ENCODE peak calls at places on chromosomes 5 and 9, in nine cellular contexts. One of them, this sample, is unnamed.

GRCh38 chr9:33076031-33076359 is 479 bp downstream of the SMU1 start:
- DNase-seq in upper lobe of left lung: no peak
- DNase-seq in gastrocnemius medialis: no peak
- DNase-seq in WTC11: no peak
- DNase-seq in mesothelial cell of epicardium: no peak
- DNase-seq in endodermal cell: no peak
- DNase-seq in cardiac muscle cell: peak; percentile 33
- DNase-seq in WERI-Rb-1: no peak
- DNase-seq in CD4-positive, alpha-beta T cell: no peak
- DNase-seq in this sample: no peak

GRCh38 chr5:44935262-44935661 is 126.5 kb downstream of the MRPS30 start:
- DNase-seq in upper lobe of left lung: no peak
- DNase-seq in gastrocnemius medialis: no peak
- DNase-seq in WTC11: peak; percentile 60
- DNase-seq in mesothelial cell of epicardium: no peak
- DNase-seq in endodermal cell: peak; percentile 81
- DNase-seq in cardiac muscle cell: no peak
- DNase-seq in WERI-Rb-1: peak; percentile 44
- DNase-seq in CD4-positive, alpha-beta T cell: no peak
- DNase-seq in this sample: no peak

GRCh38 chr9:101350285-101350684 is 34.5 kb downstream of the BAAT start:
- DNase-seq in upper lobe of left lung: no peak
- DNase-seq in gastrocnemius medialis: no peak
- DNase-seq in WTC11: no peak
- DNase-seq in mesothelial cell of epicardium: no peak
- DNase-seq in endodermal cell: no peak
- DNase-seq in cardiac muscle cell: no peak
- DNase-seq in WERI-Rb-1: no peak
- DNase-seq in CD4-positive, alpha-beta T cell: no peak
- DNase-seq in this sample: no peak

GRCh38 chr5:143714629-143715028 is 97.3 kb upstream of the HMHB1 start:
- DNase-seq in upper lobe of left lung: peak; percentile 79
- DNase-seq in gastrocnemius medialis: no peak
- DNase-seq in WTC11: no peak
- DNase-seq in mesothelial cell of epicardium: no peak
- DNase-seq in endodermal cell: no peak
- DNase-seq in cardiac muscle cell: no peak
- DNase-seq in WERI-Rb-1: no peak
- DNase-seq in CD4-positive, alpha-beta T cell: no peak
- DNase-seq in this sample: no peak

GRCh38 chr5:169152453-169152852 is 148.5 kb downstream of the SLIT3 start:
- DNase-seq in upper lobe of left lung: no peak
- DNase-seq in gastrocnemius medialis: no peak
- DNase-seq in WTC11: no peak
- DNase-seq in mesothelial cell of epicardium: no peak
- DNase-seq in endodermal cell: no peak
- DNase-seq in cardiac muscle cell: no peak
- DNase-seq in WERI-Rb-1: no peak
- DNase-seq in CD4-positive, alpha-beta T cell: no peak
- DNase-seq in this sample: no peak

GRCh38 chr9:134552349-134552990 is 89.1 kb upstream of the COL5A1 start:
- DNase-seq in upper lobe of left lung: no peak
- DNase-seq in gastrocnemius medialis: no peak
- DNase-seq in WTC11: no peak
- DNase-seq in mesothelial cell of epicardium: no peak
- DNase-seq in endodermal cell: no peak
- DNase-seq in cardiac muscle cell: no peak
- DNase-seq in WERI-Rb-1: no peak
- DNase-seq in CD4-positive, alpha-beta T cell: no peak
- DNase-seq in this sample: no peak

GRCh38 chr5:181042722-181043121 is 2.7 kb downstream of the BTNL9 start:
- DNase-seq in upper lobe of left lung: no peak
- DNase-seq in gastrocnemius medialis: no peak
- DNase-seq in WTC11: no peak
- DNase-seq in mesothelial cell of epicardium: no peak
- DNase-seq in endodermal cell: no peak
- DNase-seq in cardiac muscle cell: no peak
- DNase-seq in WERI-Rb-1: no peak
- DNase-seq in CD4-positive, alpha-beta T cell: no peak
- DNase-seq in this sample: no peak

GRCh38 chr9:99855467-99856176 is 33.9 kb downstream of the NR4A3 start:
- DNase-seq in upper lobe of left lung: no peak
- DNase-seq in gastrocnemius medialis: no peak
- DNase-seq in WTC11: no peak
- DNase-seq in mesothelial cell of epicardium: no peak
- DNase-seq in endodermal cell: peak; percentile 53
- DNase-seq in cardiac muscle cell: no peak
- DNase-seq in WERI-Rb-1: no peak
- DNase-seq in CD4-positive, alpha-beta T cell: no peak
- DNase-seq in this sample: no peak

GRCh38 chr9:1490341-1491115 is 440.4 kb downstream of the DMRT2 start:
- DNase-seq in upper lobe of left lung: no peak
- DNase-seq in gastrocnemius medialis: no peak
- DNase-seq in WTC11: no peak
- DNase-seq in mesothelial cell of epicardium: no peak
- DNase-seq in endodermal cell: no peak
- DNase-seq in cardiac muscle cell: no peak
- DNase-seq in WERI-Rb-1: no peak
- DNase-seq in CD4-positive, alpha-beta T cell: no peak
- DNase-seq in this sample: no peak

GRCh38 chr5:38431242-38431853 is 125.1 kb downstream of the LIFR start:
- DNase-seq in upper lobe of left lung: no peak
- DNase-seq in gastrocnemius medialis: no peak
- DNase-seq in WTC11: no peak
- DNase-seq in mesothelial cell of epicardium: no peak
- DNase-seq in endodermal cell: peak; percentile 56
- DNase-seq in cardiac muscle cell: no peak
- DNase-seq in WERI-Rb-1: peak; percentile 47
- DNase-seq in CD4-positive, alpha-beta T cell: no peak
- DNase-seq in this sample: no peak

GRCh38 chr9:120918931-120919638 is 7.5 kb downstream of the TRAF1 start:
- DNase-seq in upper lobe of left lung: no peak
- DNase-seq in gastrocnemius medialis: no peak
- DNase-seq in WTC11: no peak
- DNase-seq in mesothelial cell of epicardium: no peak
- DNase-seq in endodermal cell: no peak
- DNase-seq in cardiac muscle cell: no peak
- DNase-seq in WERI-Rb-1: no peak
- DNase-seq in CD4-positive, alpha-beta T cell: no peak
- DNase-seq in this sample: no peak

GRCh38 chr9:130174025-130174424 is 1.8 kb downstream of the NCS1 start:
- DNase-seq in upper lobe of left lung: no peak
- DNase-seq in gastrocnemius medialis: no peak
- DNase-seq in WTC11: no peak
- DNase-seq in mesothelial cell of epicardium: no peak
- DNase-seq in endodermal cell: no peak
- DNase-seq in cardiac muscle cell: no peak
- DNase-seq in WERI-Rb-1: no peak
- DNase-seq in CD4-positive, alpha-beta T cell: no peak
- DNase-seq in this sample: no peak

GRCh38 chr9:130173462-130173876 is 1.3 kb downstream of the NCS1 start:
- DNase-seq in upper lobe of left lung: no peak
- DNase-seq in gastrocnemius medialis: no peak
- DNase-seq in WTC11: no peak
- DNase-seq in mesothelial cell of epicardium: no peak
- DNase-seq in endodermal cell: peak; percentile 70
- DNase-seq in cardiac muscle cell: peak; percentile 39
- DNase-seq in WERI-Rb-1: no peak
- DNase-seq in CD4-positive, alpha-beta T cell: no peak
- DNase-seq in this sample: no peak

GRCh38 chr9:130176760-130177159 is 4.6 kb downstream of the NCS1 start:
- DNase-seq in upper lobe of left lung: no peak
- DNase-seq in gastrocnemius medialis: no peak
- DNase-seq in WTC11: no peak
- DNase-seq in mesothelial cell of epicardium: no peak
- DNase-seq in endodermal cell: no peak
- DNase-seq in cardiac muscle cell: no peak
- DNase-seq in WERI-Rb-1: no peak
- DNase-seq in CD4-positive, alpha-beta T cell: no peak
- DNase-seq in this sample: no peak

GRCh38 chr9:130174920-130175321 is 2.7 kb downstream of the NCS1 start:
- DNase-seq in upper lobe of left lung: no peak
- DNase-seq in gastrocnemius medialis: no peak
- DNase-seq in WTC11: no peak
- DNase-seq in mesothelial cell of epicardium: no peak
- DNase-seq in endodermal cell: no peak
- DNase-seq in cardiac muscle cell: no peak
- DNase-seq in WERI-Rb-1: no peak
- DNase-seq in CD4-positive, alpha-beta T cell: no peak
- DNase-seq in this sample: no peak

DNA sequence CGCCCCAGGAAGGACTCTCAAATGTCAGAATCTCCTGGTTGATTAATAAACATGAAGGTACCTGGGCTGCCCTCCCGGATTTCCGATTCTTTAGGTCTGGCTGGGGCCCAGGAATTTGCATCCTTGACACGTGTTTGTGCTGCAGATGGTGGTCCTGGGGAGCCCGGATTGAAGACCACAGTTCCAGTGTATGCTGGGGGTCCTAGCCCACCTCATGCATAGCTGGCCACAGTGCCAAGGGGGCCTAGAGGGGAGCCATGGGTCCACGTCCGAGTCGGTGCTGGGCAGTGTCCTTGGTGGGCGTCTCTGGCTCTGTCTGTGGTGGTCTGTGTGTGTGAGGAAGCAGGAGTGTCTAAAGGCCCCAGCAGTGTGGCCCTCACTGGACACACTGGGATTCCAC is 3.2 kb downstream of the NCS1 start:
- DNase-seq in upper lobe of left lung: no peak
- DNase-seq in gastrocnemius medialis: no peak
- DNase-seq in WTC11: no peak
- DNase-seq in mesothelial cell of epicardium: no peak
- DNase-seq in endodermal cell: no peak
- DNase-seq in cardiac muscle cell: no peak
- DNase-seq in WERI-Rb-1: no peak
- DNase-seq in CD4-positive, alpha-beta T cell: no peak
- DNase-seq in this sample: no peak
- TF ChIP-seq CTCF in upper lobe of left lung: no peak
- TF ChIP-seq CTCF in gastrocnemius medialis: no peak
- TF ChIP-seq CTCF in WTC11: no peak
- TF ChIP-seq CTCF in mesothelial cell of epicardium: no peak
- TF ChIP-seq CTCF in endodermal cell: no peak
- TF ChIP-seq CTCF in cardiac muscle cell: no peak
- TF ChIP-seq CTCF in WERI-Rb-1: no peak
- TF ChIP-seq CTCF in CD4-positive, alpha-beta T cell: no peak
- TF ChIP-seq CTCF in this sample: no peak

GRCh38 chr9:88388203-88388885 is at the start of gene SPIN1:
- DNase-seq in upper lobe of left lung: peak; percentile 73
- DNase-seq in gastrocnemius medialis: peak; percentile 33
- DNase-seq in WTC11: peak; percentile 80
- DNase-seq in mesothelial cell of epicardium: peak; percentile 88
- DNase-seq in endodermal cell: peak; percentile 93
- DNase-seq in cardiac muscle cell: peak; percentile 85
- DNase-seq in WERI-Rb-1: peak; percentile 75
- DNase-seq in CD4-positive, alpha-beta T cell: peak; percentile 69
- DNase-seq in this sample: peak; percentile 95
- TF ChIP-seq CTCF in upper lobe of left lung: peak; percentile 84
- TF ChIP-seq CTCF in gastrocnemius medialis: peak; percentile 29
- TF ChIP-seq CTCF in WTC11: peak; percentile 67
- TF ChIP-seq CTCF in mesothelial cell of epicardium: peak; percentile 31
- TF ChIP-seq CTCF in endodermal cell: peak; percentile 66
- TF ChIP-seq CTCF in cardiac muscle cell: no peak
- TF ChIP-seq CTCF in WERI-Rb-1: peak; percentile 39
- TF ChIP-seq CTCF in CD4-positive, alpha-beta T cell: no peak
- TF ChIP-seq CTCF in this sample: no peak

GRCh38 chr5:162139190-162139589 is 71.6 kb downstream of the GABRG2 start:
- DNase-seq in upper lobe of left lung: no peak
- DNase-seq in gastrocnemius medialis: no peak
- DNase-seq in WTC11: no peak
- DNase-seq in mesothelial cell of epicardium: no peak
- DNase-seq in endodermal cell: no peak
- DNase-seq in cardiac muscle cell: no peak
- DNase-seq in WERI-Rb-1: no peak
- DNase-seq in CD4-positive, alpha-beta T cell: no peak
- DNase-seq in this sample: no peak
- TF ChIP-seq CTCF in upper lobe of left lung: no peak
- TF ChIP-seq CTCF in gastrocnemius medialis: no peak
- TF ChIP-seq CTCF in WTC11: no peak
- TF ChIP-seq CTCF in mesothelial cell of epicardium: no peak
- TF ChIP-seq CTCF in endodermal cell: no peak
- TF ChIP-seq CTCF in cardiac muscle cell: no peak
- TF ChIP-seq CTCF in WERI-Rb-1: no peak
- TF ChIP-seq CTCF in CD4-positive, alpha-beta T cell: no peak
- TF ChIP-seq CTCF in this sample: no peak

DNA sequence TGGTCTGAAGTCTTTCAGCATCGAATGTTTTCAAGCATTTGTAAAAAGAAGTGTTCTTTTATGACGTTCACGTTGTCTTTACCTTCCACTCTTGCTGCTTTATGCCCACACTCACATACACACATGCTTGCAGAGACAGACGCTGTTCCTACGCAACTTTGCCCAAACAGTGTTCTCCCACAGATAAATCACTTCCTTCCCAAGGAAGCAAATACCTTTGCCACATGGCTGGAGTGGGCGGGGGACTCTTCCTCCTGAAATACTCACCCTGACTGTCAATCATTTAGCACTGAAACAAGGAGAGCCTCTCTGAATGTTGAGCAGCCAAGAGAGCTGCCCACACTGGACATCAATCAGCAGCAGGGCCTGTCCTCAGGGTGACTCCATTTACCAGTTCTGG is 22.4 kb upstream of the ASTN2 start:
- DNase-seq in upper lobe of left lung: no peak
- DNase-seq in gastrocnemius medialis: no peak
- DNase-seq in WTC11: no peak
- DNase-seq in mesothelial cell of epicardium: no peak
- DNase-seq in endodermal cell: no peak
- DNase-seq in cardiac muscle cell: no peak
- DNase-seq in WERI-Rb-1: no peak
- DNase-seq in CD4-positive, alpha-beta T cell: no peak
- DNase-seq in this sample: no peak
- TF ChIP-seq CTCF in upper lobe of left lung: no peak
- TF ChIP-seq CTCF in gastrocnemius medialis: no peak
- TF ChIP-seq CTCF in WTC11: no peak
- TF ChIP-seq CTCF in mesothelial cell of epicardium: no peak
- TF ChIP-seq CTCF in endodermal cell: no peak
- TF ChIP-seq CTCF in cardiac muscle cell: no peak
- TF ChIP-seq CTCF in WERI-Rb-1: no peak
- TF ChIP-seq CTCF in CD4-positive, alpha-beta T cell: no peak
- TF ChIP-seq CTCF in this sample: no peak

GRCh38 chr5:123163225-123163876 is 74.3 kb downstream of the PRDM6 start:
- DNase-seq in upper lobe of left lung: no peak
- DNase-seq in gastrocnemius medialis: no peak
- DNase-seq in WTC11: no peak
- DNase-seq in mesothelial cell of epicardium: no peak
- DNase-seq in endodermal cell: no peak
- DNase-seq in cardiac muscle cell: no peak
- DNase-seq in WERI-Rb-1: no peak
- DNase-seq in CD4-positive, alpha-beta T cell: no peak
- DNase-seq in this sample: no peak
- TF ChIP-seq CTCF in upper lobe of left lung: no peak
- TF ChIP-seq CTCF in gastrocnemius medialis: no peak
- TF ChIP-seq CTCF in WTC11: no peak
- TF ChIP-seq CTCF in mesothelial cell of epicardium: no peak
- TF ChIP-seq CTCF in endodermal cell: peak; percentile 62
- TF ChIP-seq CTCF in cardiac muscle cell: no peak
- TF ChIP-seq CTCF in WERI-Rb-1: no peak
- TF ChIP-seq CTCF in CD4-positive, alpha-beta T cell: no peak
- TF ChIP-seq CTCF in this sample: no peak

GRCh38 chr5:62791059-62791458 is 212.4 kb downstream of the LRRC70 start:
- DNase-seq in upper lobe of left lung: no peak
- DNase-seq in gastrocnemius medialis: no peak
- DNase-seq in WTC11: no peak
- DNase-seq in mesothelial cell of epicardium: no peak
- DNase-seq in endodermal cell: no peak
- DNase-seq in cardiac muscle cell: peak; percentile 59
- DNase-seq in WERI-Rb-1: peak; percentile 15
- DNase-seq in CD4-positive, alpha-beta T cell: no peak
- DNase-seq in this sample: no peak
- TF ChIP-seq CTCF in upper lobe of left lung: no peak
- TF ChIP-seq CTCF in gastrocnemius medialis: no peak
- TF ChIP-seq CTCF in WTC11: no peak
- TF ChIP-seq CTCF in mesothelial cell of epicardium: no peak
- TF ChIP-seq CTCF in endodermal cell: peak; percentile 69
- TF ChIP-seq CTCF in cardiac muscle cell: peak; percentile 50
- TF ChIP-seq CTCF in WERI-Rb-1: peak; percentile 51
- TF ChIP-seq CTCF in CD4-positive, alpha-beta T cell: no peak
- TF ChIP-seq CTCF in this sample: no peak